ENCODE peak calls at places on chromosomes 3 and 15, in six cellular contexts. M, F, R, O, K and L are unnamed samples.

GRCh38 chr3:71879089-71879488 is 94.1 kb upstream of the PROK2 start:
- DNase-seq in M (no peak), F (no peak), R (no peak), O (peak; percentile 58), K (no peak), L (no peak)

GRCh38 chr15:89514596-89515406 is 18.4 kb upstream of the RHCG start:
- DNase-seq in M (no peak), F (no peak), R (no peak), O (no peak), K (no peak), L (no peak)

GRCh38 chr3:55524565-55525244 is 37.6 kb upstream of the WNT5A start:
- DNase-seq in M (peak; percentile 87), F (peak; percentile 89), R (no peak), O (no peak), K (no peak), L (no peak)

GRCh38 chr3:101423984-101424888 is 88.8 kb downstream of the SENP7 start:
- DNase-seq in M (no peak), F (no peak), R (no peak), O (no peak), K (no peak), L (no peak)

GRCh38 chr3:175192536-175192935 is 333.4 kb downstream of the NAALADL2 start:
- DNase-seq in M (peak; percentile 25), F (peak; percentile 7), R (no peak), O (no peak), K (no peak), L (no peak)

GRCh38 chr3:77081240-77081661 is 41.4 kb downstream of the ROBO2 start:
- DNase-seq in M (no peak), F (peak; percentile 56), R (no peak), O (no peak), K (no peak), L (no peak)

GRCh38 chr3:16828815-16829214 is 55.9 kb upstream of the PLCL2 start:
- DNase-seq in M (peak; percentile 59), F (peak; percentile 17), R (no peak), O (peak; percentile 80), K (peak; percentile 38), L (peak; percentile 63)

GRCh38 chr3:141366285-141367037 is 1.8 kb upstream of the ZBTB38 start:
- DNase-seq in M (peak; percentile 97), F (peak; percentile 99), R (no peak), O (no peak), K (no peak), L (no peak)

GRCh38 chr3:20317616-20318015 is 131.6 kb upstream of the SGO1 start:
- DNase-seq in M (no peak), F (no peak), R (no peak), O (no peak), K (no peak), L (no peak)

GRCh38 chr3:65083240-65083639 is 395.4 kb upstream of the ADAMTS9 start:
- DNase-seq in M (no peak), F (no peak), R (no peak), O (no peak), K (no peak), L (no peak)

GRCh38 chr3:15269091-15269989 is 63.0 kb downstream of the SH3BP5 start:
- DNase-seq in M (peak; percentile 95), F (peak; percentile 94), R (peak; percentile 96), O (no peak), K (peak; percentile 89), L (no peak)

GRCh38 chr3:16380421-16380820 is 115.4 kb downstream of the OXNAD1 start:
- DNase-seq in M (no peak), F (no peak), R (no peak), O (no peak), K (no peak), L (no peak)

GRCh38 chr3:170760174-170760526 is 109.8 kb downstream of the RPL22L1 start:
- DNase-seq in M (peak; percentile 71), F (peak; percentile 72), R (no peak), O (no peak), K (no peak), L (no peak)

GRCh38 chr3:52403955-52404354 is 40.9 kb downstream of the SEMA3G start:
- DNase-seq in M (no peak), F (no peak), R (no peak), O (no peak), K (no peak), L (no peak)

GRCh38 chr3:52403271-52403841 is 41.5 kb downstream of the SEMA3G start:
- DNase-seq in M (no peak), F (no peak), R (no peak), O (no peak), K (no peak), L (no peak)

GRCh38 chr3:52405601-52406115 is 39.2 kb downstream of the SEMA3G start:
- DNase-seq in M (no peak), F (no peak), R (no peak), O (no peak), K (no peak), L (no peak)

GRCh38 chr3:52405066-52405465 is 39.8 kb downstream of the SEMA3G start:
- DNase-seq in M (no peak), F (no peak), R (no peak), O (no peak), K (no peak), L (no peak)

DNA sequence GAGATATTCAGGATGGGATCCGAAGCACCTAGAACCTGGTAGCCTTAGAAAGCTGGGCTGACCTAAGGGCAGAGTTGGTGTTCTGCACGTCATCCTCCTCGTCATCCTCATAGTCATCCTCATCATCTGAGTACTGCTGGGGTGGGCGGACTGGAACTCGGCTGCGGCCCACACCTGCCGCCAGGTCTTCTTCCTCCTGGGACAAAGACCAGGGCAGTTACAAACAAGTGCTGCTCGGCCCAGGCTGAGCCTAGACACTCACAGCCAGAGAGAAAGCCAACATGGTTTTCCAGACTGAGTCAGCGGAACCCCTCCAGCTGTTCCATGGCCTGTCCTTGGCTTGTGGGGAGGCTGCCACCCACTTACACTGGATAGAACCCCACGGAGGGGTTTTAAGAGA is 40.5 kb downstream of the SEMA3G start:
- DNase-seq in M (no peak), F (no peak), R (no peak), O (no peak), K (no peak), L (no peak)
- TF ChIP-seq CTCF in M (no peak), F (no peak), R (no peak), O (no peak), K (no peak), L (no peak)

GRCh38 chr3:138567403-138567802 is 26.7 kb downstream of the CEP70 start:
- DNase-seq in M (no peak), F (no peak), R (no peak), O (no peak), K (no peak), L (no peak)
- TF ChIP-seq CTCF in M (no peak), F (no peak), R (no peak), O (peak; percentile 17), K (no peak), L (no peak)

GRCh38 chr3:124584552-124585391 is 145.5 kb upstream of the UMPS start:
- DNase-seq in M (no peak), F (peak; percentile 51), R (peak; percentile 91), O (peak; percentile 84), K (peak; percentile 35), L (peak; percentile 76)
- TF ChIP-seq CTCF in M (no peak), F (no peak), R (no peak), O (no peak), K (no peak), L (no peak)

GRCh38 chr3:52536112-52536368 is 365 bp upstream of the UQCC5 start:
- DNase-seq in M (no peak), F (no peak), R (no peak), O (no peak), K (no peak), L (no peak)

GRCh38 chr3:52537165-52537635 is 795 bp downstream of the UQCC5 start:
- DNase-seq in M (no peak), F (no peak), R (no peak), O (no peak), K (no peak), L (no peak)

GRCh38 chr3:52535411-52536111 is 844 bp upstream of the UQCC5 start:
- DNase-seq in M (no peak), F (no peak), R (no peak), O (no peak), K (no peak), L (no peak)

GRCh38 chr3:52537726-52538421 is 1.5 kb downstream of the UQCC5 start:
- DNase-seq in M (no peak), F (no peak), R (no peak), O (no peak), K (no peak), L (no peak)

GRCh38 chr3:52536369-52537164 is at the start of gene UQCC5:
- DNase-seq in M (peak; percentile 97), F (peak; percentile 95), R (peak; percentile 99), O (peak; percentile 99), K (peak; percentile 99), L (peak; percentile 96)
- TF ChIP-seq CTCF in M (no peak), F (no peak), R (no peak), O (no peak), K (peak; percentile 16), L (no peak)

GRCh38 chr15:39641187-39641889 is 60.5 kb downstream of the THBS1 start:
- DNase-seq in M (no peak), F (peak; percentile 42), R (no peak), O (peak; percentile 8), K (no peak), L (no peak)
- TF ChIP-seq CTCF in M (no peak), F (no peak), R (no peak), O (peak; percentile 11), K (no peak), L (peak; percentile 21)

GRCh38 chr3:134640378-134640777 is 10.4 kb downstream of the KY start:
- DNase-seq in M (no peak), F (no peak), R (no peak), O (no peak), K (no peak), L (no peak)

GRCh38 chr3:134643150-134643675 is 7.6 kb downstream of the KY start:
- DNase-seq in M (no peak), F (no peak), R (peak; percentile 46), O (no peak), K (no peak), L (no peak)

GRCh38 chr3:134641671-134642300 is 9.0 kb downstream of the KY start:
- DNase-seq in M (no peak), F (no peak), R (peak; percentile 29), O (no peak), K (no peak), L (no peak)

GRCh38 chr3:134642445-134643149 is 8.2 kb downstream of the KY start:
- DNase-seq in M (no peak), F (no peak), R (peak; percentile 43), O (no peak), K (no peak), L (no peak)

GRCh38 chr3:134640872-134641470 is 9.9 kb downstream of the KY start:
- DNase-seq in M (peak; percentile 51), F (no peak), R (peak; percentile 26), O (peak; percentile 79), K (no peak), L (peak; percentile 54)
- TF ChIP-seq CTCF in M (peak; percentile 62), F (peak; percentile 53), R (no peak), O (peak; percentile 73), K (peak; percentile 34), L (peak; percentile 53)